ENCODE peak calls at places on chromosome 10, in six cellular contexts. P is IMR-90, H is mesenchymal stem cell, N is neuronal stem cell, M is trophoblast cell, R is H1. C is an unnamed sample. For H3K9me3, the result is how much of the 10 kb centered on the place peaks cover.

GRCh38 chr10:71621263-71621751 is 98.3 kb downstream of the C10orf105 start:
- DNase-seq in N (no peak), R (no peak), P (no peak), M (no peak), H (peak), C (peak)

GRCh38 chr10:15361131-15361530 is 10.0 kb downstream of the FAM171A1 start:
- DNase-seq in N (no peak), M (no peak), P (no peak), R (no peak), H (no peak), C (no peak)

GRCh38 chr10:121357323-121357835 is 240.9 kb downstream of the FGFR2 start:
- DNase-seq in P (no peak), M (no peak), N (no peak), H (no peak), R (no peak), C (no peak)

GRCh38 chr10:132280646-132281074 is 27.1 kb downstream of the STK32C start:
- DNase-seq in H (no peak), R (no peak), N (no peak), M (no peak), P (no peak), C (no peak)

GRCh38 chr10:81532403-81532802 is 342.6 kb upstream of the NRG3 start:
- DNase-seq in M (no peak), H (no peak), N (no peak), R (no peak), P (no peak), C (no peak)

GRCh38 chr10:47366731-47367460 is 17.2 kb downstream of the ZNF488 start:
- DNase-seq in H (no peak), N (no peak), R (no peak), M (no peak), P (no peak), C (peak)

GRCh38 chr10:126549326-126549725 is 121.2 kb downstream of the C10orf90 start:
- DNase-seq in M (no peak), R (no peak), N (no peak), H (no peak), P (no peak), C (no peak)

GRCh38 chr10:104816501-104816900 is 175.4 kb downstream of the SORCS3 start:
- DNase-seq in N (no peak), P (no peak), H (no peak), R (no peak), M (no peak), C (no peak)

GRCh38 chr10:122290334-122290733 is 19.2 kb downstream of the BTBD16 start:
- DNase-seq in M (peak), P (no peak), N (no peak), H (peak), R (no peak), C (no peak)

GRCh38 chr10:129031233-129032150 is 435.5 kb upstream of the MGMT start:
- DNase-seq in H (peak), M (peak), P (peak), R (peak), N (peak), C (peak)

GRCh38 chr10:72425133-72425532 is 70.4 kb upstream of the DNAJB12 start:
- DNase-seq in H (no peak), P (no peak), N (no peak), M (peak), R (no peak), C (no peak)

GRCh38 chr10:51659344-51659743 is 40.1 kb downstream of the CSTF2T start:
- DNase-seq in H (no peak), N (no peak), R (no peak), M (no peak), P (peak), C (no peak)

GRCh38 chr10:129790710-129791446 is 173.2 kb downstream of the EBF3 start:
- DNase-seq in P (no peak), R (no peak), H (no peak), N (no peak), M (no peak), C (no peak)

GRCh38 chr10:97207756-97208346 is 22.1 kb upstream of the SLIT1 start:
- DNase-seq in M (no peak), H (no peak), N (no peak), R (no peak), P (no peak), C (no peak)

GRCh38 chr10:94299417-94299816 is 63.3 kb downstream of the NOC3L start:
- DNase-seq in M (no peak), N (no peak), H (peak), P (peak), R (no peak), C (no peak)

GRCh38 chr10:11810313-11810766 is 12.8 kb upstream of the PROSER2 start:
- DNase-seq in H (peak), M (peak), P (peak), R (no peak), N (no peak), C (no peak)

GRCh38 chr10:79331709-79332108 is 15.6 kb upstream of the PPIF start:
- DNase-seq in N (no peak), H (peak), P (peak), M (peak), R (no peak), C (no peak)

GRCh38 chr10:130138479-130138866 is 2.3 kb downstream of the GLRX3 start:
- DNase-seq in N (no peak), P (peak), H (peak), M (peak), R (no peak), C (no peak)

GRCh38 chr10:37667736-37668135 is 189.7 kb downstream of the ZNF248 start:
- DNase-seq in R (no peak), M (no peak), H (no peak), N (no peak), P (no peak), C (no peak)

GRCh38 chr10:119737827-119738226 is 12.0 kb downstream of the INPP5F start:
- DNase-seq in R (no peak), P (peak), N (no peak), H (peak), M (peak), C (no peak)

GRCh38 chr10:109934958-109935793 is 11.9 kb upstream of the XPNPEP1 start:
- DNase-seq in N (peak), H (peak), P (peak), M (peak), R (peak), C (peak)

GRCh38 chr10:3173173-3173878 is 744 bp upstream of the PITRM1 start:
- DNase-seq in R (peak), M (peak), P (no peak), H (no peak), N (no peak), C (peak)

GRCh38 chr10:110919971-110920881 is 822 bp downstream of the SHOC2 start:
- DNase-seq in M (peak), R (no peak), N (peak), H (peak), P (peak), C (peak)

GRCh38 chr10:79335094-79335469 is 12.2 kb upstream of the PPIF start:
- DNase-seq in R (no peak), P (no peak), H (no peak), N (no peak), M (no peak), C (no peak)

GRCh38 chr10:77711683-77712049 is 74.1 kb upstream of the KCNMA1 start:
- DNase-seq in N (no peak), R (no peak), P (no peak), M (no peak), H (no peak), C (no peak)

GRCh38 chr10:113226404-113226803 is 276.4 kb downstream of the TCF7L2 start:
- DNase-seq in R (no peak), N (no peak), M (no peak), P (no peak), H (no peak), C (no peak)

GRCh38 chr10:60942604-60943269 is 1.2 kb downstream of the RHOBTB1 start:
- DNase-seq in N (no peak), P (peak), H (peak), M (peak), R (no peak), C (no peak)

GRCh38 chr10:68154211-68154497 is 44.9 kb downstream of the MYPN start:
- DNase-seq in P (peak), N (no peak), R (no peak), H (no peak), M (no peak), C (peak)
- H2BK120ac ChIP-seq in P (peak), N (no peak), R (peak), H (no peak), M (no peak), C (peak)

GRCh38 chr10:123620621-123621020 is 45.5 kb upstream of the GPR26 start:
- DNase-seq in N (no peak), M (no peak), P (no peak), H (no peak), R (no peak), C (no peak)
- H3K9me3 ChIP-seq in N (under half), M (under half), P (under half), H (under half), R (under half), C (under half)

DNA sequence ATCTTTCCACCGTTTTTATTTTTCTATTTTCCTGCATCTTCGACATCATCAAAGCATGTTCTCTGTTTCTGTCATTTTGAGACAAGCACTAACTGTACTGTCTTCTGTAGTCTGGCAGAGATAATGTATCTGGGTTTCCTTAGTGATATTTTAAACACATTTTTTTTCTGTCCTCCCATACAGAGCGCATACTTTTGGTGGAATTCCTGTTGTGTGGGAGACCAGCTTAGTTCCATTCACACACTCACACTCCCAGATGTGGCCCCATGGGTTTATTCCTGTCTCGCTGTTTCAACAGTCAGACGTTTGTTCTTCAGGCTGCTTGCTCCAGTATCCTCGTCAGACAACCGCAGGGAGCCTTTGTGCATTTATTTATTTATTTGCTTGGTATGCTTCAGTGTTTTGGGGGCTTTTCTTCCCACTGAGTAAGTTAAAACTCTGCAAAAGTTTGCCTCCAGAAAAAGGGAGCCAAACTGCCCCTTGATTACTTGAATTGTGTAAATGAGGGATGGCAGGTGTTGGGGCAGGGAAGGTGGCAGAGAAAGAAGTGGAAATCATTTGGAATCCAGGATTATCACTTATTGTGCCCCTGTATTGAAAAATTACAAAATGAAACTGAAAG is 456.8 kb upstream of the KLF6 start:
- DNase-seq in M (peak), R (no peak), N (peak), P (peak), H (peak), C (no peak)
- H2BK120ac ChIP-seq in M (peak), R (no peak), N (no peak), P (peak), H (peak), C (no peak)

GRCh38 chr10:637771-638195 is 51.7 kb downstream of the DIP2C start:
- DNase-seq in P (no peak), H (no peak), N (no peak), R (no peak), M (no peak), C (no peak)
- H3K9me3 ChIP-seq in P (under half), H (under half), N (under half), R (under half), M (under half), C (under half)

DNA sequence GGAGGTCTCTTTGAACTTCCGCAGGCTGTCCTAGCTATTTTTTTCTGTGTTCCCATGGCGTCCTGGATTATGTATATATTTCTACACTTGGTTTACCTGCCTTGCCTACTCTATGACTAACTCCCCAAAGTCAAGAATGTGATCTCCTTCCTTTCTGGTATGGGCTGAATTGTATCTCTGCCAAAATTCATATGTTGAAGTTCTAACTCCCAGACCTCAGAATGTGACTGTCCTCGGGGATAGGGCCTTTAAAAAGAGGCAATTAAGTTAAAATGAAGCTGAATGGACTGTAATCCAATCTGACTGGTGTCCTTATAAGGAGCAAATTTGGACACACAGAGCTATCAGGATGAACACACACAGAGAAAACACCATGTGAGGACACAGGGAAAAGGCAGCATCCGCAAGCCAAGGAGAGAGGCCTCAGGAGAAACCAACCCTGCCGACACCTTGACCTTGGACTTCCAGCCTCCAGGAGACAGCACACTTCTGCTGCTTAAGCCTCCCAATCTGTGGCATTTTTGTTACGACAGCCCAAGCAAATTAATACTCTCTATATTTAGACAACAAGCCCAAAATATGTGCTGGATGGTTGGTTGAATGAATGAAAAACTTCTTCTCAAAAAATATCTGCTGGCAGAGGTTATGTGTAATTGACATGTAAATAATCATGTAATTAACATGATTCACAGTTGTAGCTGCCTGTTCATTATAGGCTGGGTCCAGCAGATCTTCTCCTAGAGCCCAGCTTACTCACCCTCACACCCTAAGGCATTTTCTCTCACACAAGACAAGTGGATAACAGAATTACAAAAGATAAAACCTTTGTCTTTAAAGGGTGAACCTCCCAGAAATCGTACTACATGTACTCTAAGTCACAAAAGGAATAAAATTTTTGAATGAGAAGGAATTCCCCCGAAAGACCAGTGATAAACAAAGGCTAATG is 123.7 kb downstream of the CUBN start:
- DNase-seq in P (no peak), H (peak), N (no peak), R (no peak), M (no peak), C (no peak)
- H2BK120ac ChIP-seq in P (peak), H (peak), N (no peak), R (no peak), M (no peak), C (no peak)

GRCh38 chr10:19654576-19654975 is 161.7 kb upstream of the PLXDC2 start:
- DNase-seq in R (no peak), H (peak), P (peak), N (no peak), M (peak), C (no peak)
- H3K9me3 ChIP-seq in R (under half), H (under half), P (under half), N (under half), M (under half), C (under half)

DNA sequence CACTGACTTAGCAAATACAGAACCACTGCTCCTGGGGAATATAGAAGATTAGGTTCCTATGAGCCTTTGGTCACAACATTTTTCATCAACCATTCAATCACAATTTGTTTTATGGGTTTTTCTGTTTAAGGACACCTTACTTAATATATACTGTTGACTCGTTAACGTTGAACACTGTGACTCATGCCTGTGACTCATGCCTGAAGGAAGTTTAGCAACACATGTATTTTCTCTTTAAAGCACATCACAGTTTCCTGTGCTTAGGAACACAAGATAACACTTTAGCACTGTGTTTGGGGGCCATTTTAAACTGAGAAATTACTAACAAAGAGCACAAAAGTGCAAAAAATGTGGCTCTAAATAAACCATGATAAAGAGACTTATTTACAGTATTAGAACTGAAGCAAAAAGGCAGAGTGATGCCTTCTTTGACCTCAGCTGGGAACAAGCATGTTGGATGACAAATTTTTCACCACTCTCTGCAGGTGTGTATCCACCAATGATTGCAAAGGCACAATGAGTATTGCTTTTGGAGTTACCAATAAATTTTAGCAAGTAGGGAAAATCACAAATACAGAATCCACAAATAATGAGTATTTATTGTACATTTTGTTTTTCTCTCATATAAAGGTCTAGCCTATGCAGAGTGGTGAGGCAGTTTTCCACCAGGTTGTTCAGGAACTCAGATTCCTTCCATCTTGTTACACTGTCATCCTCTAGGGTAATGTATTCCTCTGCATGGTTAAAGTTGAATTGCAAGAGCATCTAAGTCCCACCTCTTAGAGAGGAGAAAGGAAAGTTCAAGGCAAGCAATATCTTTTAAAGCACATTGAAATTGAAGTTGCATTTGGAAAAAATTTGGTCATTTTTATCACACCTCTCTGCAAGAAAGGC is 7.3 kb downstream of the FGFBP3 start:
- DNase-seq in N (no peak), M (peak), R (no peak), P (peak), H (peak), C (no peak)
- H2BK120ac ChIP-seq in N (no peak), M (no peak), R (no peak), P (peak), H (no peak), C (no peak)

DNA sequence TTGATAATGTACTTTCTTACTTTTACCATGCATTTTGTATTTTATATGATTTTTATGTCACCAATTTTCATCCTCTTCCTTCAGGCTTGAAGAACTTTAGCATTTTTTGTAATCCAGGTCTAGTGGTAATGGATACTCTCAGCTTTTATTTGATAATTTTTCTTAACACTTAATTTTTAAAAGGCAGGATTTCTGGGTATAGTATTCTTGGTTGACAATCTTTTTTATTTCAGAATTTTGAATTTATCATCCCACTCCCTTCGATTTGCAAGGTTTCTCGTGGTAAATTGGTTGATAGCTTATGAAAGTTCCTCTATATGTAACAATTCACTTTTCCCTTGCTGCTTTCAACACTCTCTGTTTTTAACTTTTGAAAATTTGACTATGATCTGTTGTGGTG is 363.7 kb downstream of the HTR7 start:
- DNase-seq in P (no peak), R (no peak), H (no peak), M (no peak), N (no peak), C (no peak)
- H3K9me3 ChIP-seq in P (under half), R (under half), H (half or more), M (under half), N (under half), C (under half)

DNA sequence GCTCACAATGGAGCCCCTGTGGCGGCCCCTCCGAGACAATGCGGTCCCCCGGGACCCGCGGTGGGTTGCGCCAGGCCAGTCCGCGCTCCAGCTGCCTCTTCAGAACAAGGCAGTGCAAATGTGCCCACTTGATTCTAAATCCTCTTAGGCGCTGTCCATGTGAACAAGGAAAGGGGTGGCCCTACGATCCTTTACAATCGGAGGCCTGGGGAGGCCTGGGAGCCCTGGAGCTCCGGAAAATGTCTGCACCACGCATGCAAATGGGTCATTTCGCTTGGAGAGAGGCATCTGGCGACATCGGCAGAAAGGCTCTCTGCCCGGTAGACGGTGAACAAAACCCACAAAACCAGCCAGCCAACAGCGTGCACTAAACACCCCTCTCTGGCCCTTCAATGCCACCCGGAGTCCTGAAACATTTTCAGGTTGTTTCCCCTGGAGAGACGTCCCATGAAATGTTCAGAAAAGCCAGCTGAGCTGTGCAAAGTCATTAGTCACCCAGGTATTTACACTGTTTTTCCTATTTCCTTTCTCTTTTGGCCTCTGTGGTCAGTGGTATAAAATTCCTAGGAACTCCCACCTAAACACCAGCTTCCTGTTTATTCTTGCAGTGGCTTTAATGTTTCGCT is 102.8 kb upstream of the ZNF438 start:
- DNase-seq in M (no peak), H (peak), P (peak), R (no peak), N (no peak), C (no peak)
- H2BK120ac ChIP-seq in M (peak), H (peak), P (peak), R (no peak), N (no peak), C (no peak)